ENCODE peak calls at places on chromosomes 4 and X, in four cellular contexts. R is NB4, K is WTC11, X is uterus. P is an unnamed sample.

GRCh38 chrX:3268804-3269203 is 77.6 kb downstream of the MXRA5 start:
- DNase-seq in R (no peak), K (no peak), X (no peak), P (no peak)

GRCh38 chr4:78551420-78552351 is at the start of gene ANXA3:
- DNase-seq in R (peak), K (peak), X (no peak), P (peak)

GRCh38 chrX:153939573-153939972 is 4.7 kb upstream of the NAA10 start:
- DNase-seq in R (no peak), K (no peak), X (no peak), P (no peak)

GRCh38 chrX:10327651-10328050 is 170.9 kb downstream of the CLCN4 start:
- DNase-seq in R (no peak), K (no peak), X (no peak), P (no peak)

GRCh38 chr4:147760695-147761094 is 28.8 kb downstream of the ARHGAP10 start:
- DNase-seq in R (no peak), K (no peak), X (no peak), P (no peak)

GRCh38 chr4:71553605-71554004 is 214.8 kb downstream of the SLC4A4 start:
- DNase-seq in R (peak), K (no peak), X (no peak), P (no peak)

GRCh38 chr4:123345924-123346300 is 50.7 kb upstream of the SPRY1 start:
- DNase-seq in R (no peak), K (no peak), X (no peak), P (no peak)

GRCh38 chr4:55396305-55397023 is 707 bp downstream of the TMEM165 start:
- DNase-seq in R (peak), K (peak), X (peak), P (peak)

GRCh38 chr4:32991663-32992062 is 2271.5 kb downstream of the PCDH7 start:
- DNase-seq in R (no peak), K (no peak), X (no peak), P (no peak)

GRCh38 chr4:85681194-85681803 is 206.3 kb downstream of the ARHGAP24 start:
- DNase-seq in R (peak), K (no peak), X (no peak), P (no peak)

GRCh38 chrX:534804-535203 is 95.8 kb upstream of the SHOX start:
- DNase-seq in R (no peak), K (no peak), X (no peak), P (no peak)

GRCh38 chrX:123454712-123455431 is 270.8 kb downstream of the GRIA3 start:
- DNase-seq in R (no peak), K (no peak), X (no peak), P (no peak)

GRCh38 chr4:162061214-162061613 is 102.6 kb downstream of the FSTL5 start:
- DNase-seq in R (no peak), K (no peak), X (no peak), P (no peak)

GRCh38 chrX:139642241-139642927 is 65.6 kb downstream of the MCF2 start:
- DNase-seq in R (no peak), K (no peak), X (no peak), P (peak)

GRCh38 chr4:104868942-104869341 is 277.7 kb upstream of the TET2 start:
- DNase-seq in R (no peak), K (no peak), X (no peak), P (no peak)

GRCh38 chr4:176792348-176793059 is at the start of gene VEGFC:
- DNase-seq in R (peak), K (peak), X (peak), P (peak)

GRCh38 chrX:68571292-68572256 is 72.7 kb downstream of the YIPF6 start:
- DNase-seq in R (peak), K (no peak), X (no peak), P (no peak)

GRCh38 chr4:123699823-123700822 is 303.5 kb downstream of the SPRY1 start:
- DNase-seq in R (no peak), K (no peak), X (no peak), P (no peak)

GRCh38 chrX:22004866-22005265 is 27.3 kb upstream of the PHEX start:
- DNase-seq in R (no peak), K (no peak), X (no peak), P (no peak)

GRCh38 chr4:35538807-35539206 is 705.5 kb downstream of the ARAP2 start:
- DNase-seq in R (peak), K (no peak), X (no peak), P (no peak)

GRCh38 chr4:159201168-159201567 is 98.3 kb downstream of the RAPGEF2 start:
- DNase-seq in R (no peak), K (no peak), X (no peak), P (no peak)

GRCh38 chrX:4671344-4671743 is 957.9 kb upstream of the PRKX start:
- DNase-seq in R (no peak), K (no peak), X (no peak), P (no peak)

GRCh38 chrX:51614353-51614752 is 4.4 kb downstream of the CENPVL3 start:
- DNase-seq in R (peak), K (no peak), X (no peak), P (no peak)

GRCh38 chr4:181503800-181504364 is 739.3 kb upstream of the TENM3 start:
- DNase-seq in R (no peak), K (no peak), X (no peak), P (peak)

GRCh38 chrX:51891821-51892551 is 1.4 kb upstream of the MAGED1 start:
- DNase-seq in R (peak), K (no peak), X (peak), P (no peak)

GRCh38 chrX:23799469-23800065 is 16.6 kb downstream of the SAT1 start:
- DNase-seq in R (no peak), K (no peak), X (no peak), P (no peak)

GRCh38 chr4:42708625-42709024 is 51.7 kb upstream of the ATP8A1 start:
- DNase-seq in R (no peak), K (no peak), X (no peak), P (no peak)

GRCh38 chr4:168496834-168497233 is at the start of gene PALLD:
- DNase-seq in R (peak), K (no peak), X (no peak), P (peak)

GRCh38 chr4:146059153-146059552 is 116.4 kb upstream of the LSM6 start:
- DNase-seq in R (peak), K (no peak), X (no peak), P (no peak)

GRCh38 chr4:172124656-172125308 is 311.6 kb downstream of the GALNTL6 start:
- DNase-seq in R (no peak), K (no peak), X (no peak), P (no peak)

GRCh38 chrX:134695999-134696398 is 37.7 kb upstream of the PLAC1 start:
- DNase-seq in R (no peak), K (no peak), X (no peak), P (no peak)

GRCh38 chr4:106614446-106614845 is 245.9 kb upstream of the GIMD1 start:
- DNase-seq in R (no peak), K (no peak), X (no peak), P (no peak)

GRCh38 chr4:20764353-20764752 is 64.1 kb downstream of the PACRGL start:
- DNase-seq in R (no peak), K (no peak), X (no peak), P (no peak)

GRCh38 chrX:51292421-51292820 is 40.2 kb upstream of the NUDT10 start:
- DNase-seq in R (no peak), K (no peak), X (no peak), P (no peak)

DNA sequence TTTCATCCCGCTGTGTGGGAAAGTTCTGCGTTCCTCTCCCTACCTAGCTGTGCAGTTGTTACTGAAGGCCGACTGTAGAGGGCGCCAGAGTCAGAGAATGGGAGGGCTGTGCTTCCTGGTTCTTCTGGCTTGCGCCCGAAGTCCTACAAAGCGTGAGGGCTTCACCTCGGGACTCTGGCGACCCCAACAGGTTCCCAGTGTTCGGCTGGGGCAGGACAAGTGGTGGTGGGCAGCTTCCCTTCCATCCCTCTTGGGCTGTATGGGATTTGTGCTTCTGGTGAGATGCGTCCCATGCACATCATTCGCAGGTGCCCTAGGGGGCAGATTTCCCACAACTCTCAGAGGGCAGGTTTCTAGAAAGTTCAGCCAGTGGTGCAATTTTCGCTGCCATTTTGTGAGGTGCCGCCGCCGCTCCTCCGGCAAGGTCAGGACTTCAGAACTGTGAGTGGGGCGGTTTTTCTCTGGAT is 27.3 kb downstream of the CT45A3 start:
- DNase-seq in R (peak), K (peak), X (no peak), P (peak)
- TF ChIP-seq CTCF in R (peak), K (peak), X (no peak), P (peak)

GRCh38 chr4:4985844-4986243 is 33.4 kb downstream of the CYTL1 start:
- DNase-seq in R (peak), K (no peak), X (no peak), P (no peak)
- TF ChIP-seq CTCF in R (peak), K (no peak), X (no peak), P (no peak)

GRCh38 chr4:1116837-1117236 is 3.5 kb upstream of the RNF212 start:
- DNase-seq in R (peak), K (no peak), X (no peak), P (no peak)
- TF ChIP-seq CTCF in R (peak), K (no peak), X (no peak), P (no peak)

GRCh38 chrX:8946488-8947050 is 87.4 kb downstream of the FAM9B start:
- DNase-seq in R (no peak), K (no peak), X (no peak), P (no peak)
- TF ChIP-seq CTCF in R (no peak), K (no peak), X (no peak), P (no peak)

DNA sequence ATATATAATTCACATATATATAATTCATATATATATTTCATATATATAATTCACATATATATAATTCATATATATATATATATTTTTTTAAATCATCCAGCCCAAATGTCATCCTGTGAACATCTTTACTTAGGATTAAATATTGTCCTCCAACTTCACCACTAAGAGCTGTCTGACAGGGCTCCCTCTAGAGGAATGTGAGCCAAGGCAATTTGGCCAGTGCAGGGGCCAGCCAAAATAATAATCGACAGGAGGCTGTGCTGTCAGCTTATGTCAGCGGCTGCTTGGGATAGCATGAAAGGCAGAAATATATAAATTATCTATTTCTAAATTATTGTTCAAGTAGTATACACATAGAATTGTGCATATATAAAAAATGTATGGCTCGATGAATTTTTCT is 29.5 kb downstream of the EGFL6 start:
- DNase-seq in R (peak), K (peak), X (no peak), P (no peak)
- TF ChIP-seq CTCF in R (peak), K (no peak), X (no peak), P (no peak)

GRCh38 chrX:136347706-136348105 is 46.9 kb downstream of the ADGRG4 start:
- DNase-seq in R (no peak), K (no peak), X (no peak), P (no peak)
- TF ChIP-seq CTCF in R (no peak), K (no peak), X (no peak), P (no peak)

GRCh38 chrX:150648296-150648940 is 44.8 kb upstream of the MTMR1 start:
- DNase-seq in R (no peak), K (no peak), X (no peak), P (no peak)

GRCh38 chrX:150643958-150644357 is 49.2 kb upstream of the MTMR1 start:
- DNase-seq in R (no peak), K (no peak), X (no peak), P (no peak)

GRCh38 chrX:150642421-150642820 is 50.8 kb upstream of the MTMR1 start:
- DNase-seq in R (no peak), K (no peak), X (no peak), P (no peak)

GRCh38 chrX:150647331-150647730 is 45.9 kb upstream of the MTMR1 start:
- DNase-seq in R (no peak), K (no peak), X (no peak), P (no peak)

DNA sequence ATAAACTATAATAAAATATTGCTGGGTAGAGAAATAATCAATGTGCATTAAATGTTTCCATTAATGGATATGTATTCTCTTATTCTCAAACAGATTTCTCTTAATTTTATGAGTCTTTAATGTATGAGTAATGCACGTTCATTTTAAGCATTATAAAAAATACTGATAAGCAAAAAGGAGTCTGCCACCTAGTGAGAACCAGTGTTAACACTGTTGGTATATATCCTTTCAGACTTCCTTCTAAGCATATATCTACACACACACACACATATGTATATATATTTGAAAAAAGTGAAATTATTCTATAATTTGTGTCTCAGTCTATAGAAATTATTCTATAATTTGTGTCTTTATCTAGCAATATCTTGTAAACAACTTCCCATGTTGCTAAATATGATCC is 49.9 kb upstream of the MTMR1 start:
- DNase-seq in R (no peak), K (no peak), X (no peak), P (no peak)
- TF ChIP-seq CTCF in R (no peak), K (no peak), X (no peak), P (no peak)

P was measured in glutamatergic neuron.